ENCODE peak calls at places on chromosomes 11 and 22, in ten cellular contexts. J is anterior cingulate cortex, N is HS-27A, P is NAMALWA, H is iPS-NIHi11, C is HEK293T, D is T-helper 1 cell, T is heart right ventricle, L is T-helper 2 cell, F is lower leg skin. V is an unnamed sample.

GRCh38 chr11:130894322-130895025 is 21.8 kb downstream of the SNX19 start:
- DNase-seq in J (peak), N (no peak), P (peak), H (peak), C (peak), D (peak), T (peak), L (peak), F (peak), V (peak)

GRCh38 chr11:17145972-17146371 is 61.8 kb downstream of the PIK3C2A start:
- DNase-seq in J (no peak), N (no peak), P (no peak), H (no peak), C (no peak), D (no peak), T (no peak), L (no peak), F (no peak), V (no peak)

GRCh38 chr22:17120281-17120680 is 879 bp downstream of the TMEM121B start:
- DNase-seq in J (no peak), N (no peak), P (no peak), H (peak), C (peak), D (peak), T (peak), L (peak), F (no peak), V (peak)

GRCh38 chr11:102853956-102854355 is 10.5 kb upstream of the MMP3 start:
- DNase-seq in J (no peak), N (no peak), P (no peak), H (no peak), C (no peak), D (no peak), T (no peak), L (no peak), F (no peak), V (no peak)

GRCh38 chr11:1929621-1930447 is 10.3 kb downstream of the TNNT3 start:
- DNase-seq in J (no peak), N (no peak), P (no peak), H (peak), C (no peak), D (no peak), T (no peak), L (no peak), F (no peak), V (no peak)

GRCh38 chr11:762421-763072 is 14.7 kb downstream of the GATD1 start:
- DNase-seq in J (peak), N (peak), P (peak), H (peak), C (no peak), D (no peak), T (no peak), L (no peak), F (peak), V (no peak)

GRCh38 chr11:86202013-86202336 is 42.6 kb upstream of the EED start:
- DNase-seq in J (no peak), N (no peak), P (no peak), H (no peak), C (no peak), D (peak), T (no peak), L (no peak), F (no peak), V (no peak)

GRCh38 chr11:26976389-26976788 is 17.5 kb upstream of the FIBIN start:
- DNase-seq in J (no peak), N (no peak), P (no peak), H (no peak), C (no peak), D (no peak), T (no peak), L (no peak), F (no peak), V (no peak)

GRCh38 chr11:7673724-7674434 is 579 bp upstream of the CYB5R2 start:
- DNase-seq in J (no peak), N (no peak), P (no peak), H (peak), C (no peak), D (no peak), T (peak), L (no peak), F (peak), V (peak)

GRCh38 chr11:47485112-47485511 is 36.2 kb upstream of the RAPSN start:
- DNase-seq in J (no peak), N (no peak), P (no peak), H (no peak), C (no peak), D (no peak), T (no peak), L (no peak), F (no peak), V (no peak)

GRCh38 chr11:118241191-118242098 is 10.7 kb downstream of the MPZL3 start:
- DNase-seq in J (no peak), N (no peak), P (no peak), H (peak), C (no peak), D (peak), T (no peak), L (peak), F (no peak), V (peak)

GRCh38 chr22:42416671-42417230 is 15.5 kb downstream of the NFAM1 start:
- DNase-seq in J (no peak), N (no peak), P (no peak), H (no peak), C (no peak), D (no peak), T (no peak), L (no peak), F (no peak), V (no peak)

GRCh38 chr22:45579306-45579705 is 76.6 kb downstream of the FBLN1 start:
- DNase-seq in J (no peak), N (no peak), P (no peak), H (no peak), C (no peak), D (no peak), T (no peak), L (no peak), F (no peak), V (no peak)

GRCh38 chr11:64729851-64730382 is 6.9 kb upstream of the NRXN2 start:
- DNase-seq in J (no peak), N (no peak), P (no peak), H (peak), C (peak), D (no peak), T (peak), L (no peak), F (no peak), V (peak)

GRCh38 chr11:22165087-22165486 is 27.8 kb upstream of the ANO5 start:
- DNase-seq in J (no peak), N (no peak), P (no peak), H (no peak), C (no peak), D (no peak), T (no peak), L (no peak), F (no peak), V (no peak)

V was measured in GM06990.